ENCODE peak calls at places on chromosomes 3 and 15, in nine cellular contexts. J, U, S, T, N, Y, E, W and I are unnamed samples.

GRCh38 chr3:23444386-23444785 is 241.3 kb downstream of the UBE2E2 start:
- DNase-seq in S (no peak), Y (no peak), E (no peak), U (no peak), W (no peak), J (no peak), N (no peak), T (no peak), I (no peak)

GRCh38 chr15:89192771-89193170 is 28.6 kb downstream of the RLBP1 start:
- DNase-seq in E (no peak), S (no peak), N (no peak), U (no peak), W (no peak), J (no peak), T (no peak), Y (no peak), I (no peak)

GRCh38 chr3:155553800-155554199 is 191.1 kb downstream of the PLCH1 start:
- DNase-seq in U (no peak), E (no peak), W (no peak), J (no peak), T (no peak), Y (no peak), N (peak; percentile 4), S (no peak), I (no peak)

GRCh38 chr3:52781741-52782140 is 4.3 kb downstream of the ITIH1 start:
- DNase-seq in U (no peak), J (no peak), W (no peak), Y (no peak), T (no peak), E (no peak), N (no peak), S (no peak), I (no peak)

GRCh38 chr3:159762981-159763465 is 225.6 kb upstream of the IL12A start:
- DNase-seq in T (peak; percentile 55), S (peak; percentile 48), Y (peak; percentile 82), U (peak; percentile 34), E (peak; percentile 42), W (peak; percentile 96), N (peak; percentile 54), J (peak; percentile 51), I (no peak)

GRCh38 chr3:107740992-107741896 is 218.5 kb downstream of the BBX start:
- DNase-seq in T (no peak), J (peak; percentile 10), W (peak; percentile 45), S (no peak), N (no peak), Y (no peak), E (no peak), U (no peak), I (peak; percentile 52)

GRCh38 chr3:192710366-192710765 is 17.0 kb downstream of the FGF12 start:
- DNase-seq in S (no peak), T (no peak), Y (no peak), N (no peak), U (no peak), E (no peak), J (no peak), W (no peak), I (no peak)

GRCh38 chr3:69161587-69162196 is 39.3 kb upstream of the LMOD3 start:
- DNase-seq in S (peak; percentile 43), T (peak; percentile 44), E (peak; percentile 4), N (peak; percentile 60), Y (no peak), W (peak; percentile 57), J (peak; percentile 58), U (no peak), I (peak; percentile 79)

GRCh38 chr15:41908681-41909461 is 15.0 kb upstream of the SPTBN5 start:
- DNase-seq in Y (no peak), E (no peak), N (no peak), T (no peak), W (no peak), J (no peak), S (no peak), U (no peak), I (no peak)

GRCh38 chr3:14324224-14324944 is 78.0 kb upstream of the SLC6A6 start:
- DNase-seq in Y (no peak), N (no peak), J (peak; percentile 20), U (no peak), T (no peak), E (no peak), W (peak; percentile 34), S (no peak), I (no peak)

GRCh38 chr15:80172401-80172800 is 19.6 kb downstream of the FAH start:
- DNase-seq in Y (no peak), J (no peak), U (no peak), T (no peak), W (no peak), E (no peak), S (no peak), N (no peak), I (no peak)

GRCh38 chr3:10443791-10444429 is 61.5 kb downstream of the ATP2B2 start:
- DNase-seq in J (no peak), Y (no peak), S (no peak), W (no peak), N (no peak), U (no peak), T (no peak), E (no peak), I (no peak)

GRCh38 chr15:71455107-71455506 is 339.8 kb downstream of the THSD4 start:
- DNase-seq in N (no peak), U (no peak), Y (no peak), W (no peak), S (no peak), E (no peak), T (no peak), J (no peak), I (no peak)

GRCh38 chr3:153768559-153769469 is 352.4 kb upstream of the ARHGEF26 start:
- DNase-seq in U (peak; percentile 21), N (peak; percentile 52), J (peak; percentile 62), S (peak; percentile 40), Y (no peak), T (peak; percentile 37), W (peak; percentile 58), E (peak; percentile 17), I (peak; percentile 75)

GRCh38 chr3:106006001-106006400 is 137.2 kb upstream of the CBLB start:
- DNase-seq in Y (no peak), T (no peak), S (no peak), E (no peak), U (no peak), J (no peak), N (no peak), W (peak; percentile 17), I (no peak)

GRCh38 chr3:136604961-136605360 is 147.2 kb downstream of the STAG1 start:
- DNase-seq in E (no peak), J (no peak), Y (no peak), T (no peak), W (no peak), S (no peak), N (no peak), U (no peak), I (no peak)

GRCh38 chr15:64247906-64248541 is 85.2 kb upstream of the PPIB start:
- DNase-seq in E (no peak), Y (no peak), W (peak; percentile 97), N (peak; percentile 54), U (peak; percentile 4), S (no peak), T (no peak), J (peak; percentile 90), I (peak; percentile 95)

GRCh38 chr15:98083203-98083910 is 122.9 kb downstream of the ARRDC4 start:
- DNase-seq in J (no peak), S (no peak), U (no peak), N (no peak), W (no peak), Y (no peak), E (no peak), T (no peak), I (no peak)

GRCh38 chr15:85581495-85581894 is 201.1 kb downstream of the AKAP13 start:
- DNase-seq in S (peak; percentile 48), J (no peak), W (no peak), Y (no peak), N (no peak), T (no peak), U (no peak), E (no peak), I (peak; percentile 65)

GRCh38 chr15:79436037-79436780 is 4.1 kb downstream of the MINAR1 start:
- DNase-seq in J (no peak), S (no peak), U (no peak), W (no peak), T (no peak), Y (no peak), N (no peak), E (no peak), I (no peak)

GRCh38 chr3:122931636-122932035 is 95.9 kb downstream of the SEMA5B start:
- DNase-seq in S (no peak), N (no peak), U (no peak), T (no peak), Y (no peak), E (no peak), J (no peak), W (no peak), I (no peak)

GRCh38 chr3:23882487-23882918 is 34.3 kb downstream of the NKIRAS1 start:
- DNase-seq in U (no peak), W (no peak), E (no peak), S (no peak), N (no peak), T (no peak), Y (no peak), J (no peak), I (no peak)

GRCh38 chr15:72496783-72497182 is 22.7 kb downstream of the ARIH1 start:
- DNase-seq in S (no peak), J (no peak), W (no peak), T (no peak), E (no peak), U (no peak), N (no peak), Y (no peak), I (no peak)

GRCh38 chr3:169339386-169339785 is 324.1 kb downstream of the MECOM start:
- DNase-seq in J (no peak), N (no peak), Y (no peak), E (no peak), T (no peak), U (no peak), W (no peak), S (no peak), I (no peak)

GRCh38 chr3:129608087-129608935 is 1.8 kb upstream of the PLXND1 start:
- DNase-seq in N (no peak), J (no peak), Y (no peak), E (no peak), S (no peak), U (no peak), T (no peak), W (peak; percentile 71), I (no peak)

GRCh38 chr3:168624195-168624594 is 528.5 kb upstream of the GOLIM4 start:
- DNase-seq in Y (no peak), T (no peak), E (no peak), N (no peak), W (no peak), U (no peak), S (no peak), J (no peak), I (no peak)

GRCh38 chr15:42080585-42081462 is 13.5 kb downstream of the PLA2G4D start:
- DNase-seq in Y (peak; percentile 72), J (no peak), T (no peak), U (no peak), N (no peak), E (no peak), W (no peak), S (no peak), I (peak; percentile 22)

GRCh38 chr3:100536093-100536492 is 43.7 kb downstream of the TMEM45A start:
- DNase-seq in Y (no peak), N (no peak), J (no peak), W (no peak), T (no peak), U (no peak), S (no peak), E (no peak), I (peak; percentile 55)

GRCh38 chr3:138493804-138494606 is 59.6 kb downstream of the ESYT3 start:
- DNase-seq in U (no peak), Y (no peak), W (peak; percentile 73), E (no peak), N (no peak), T (no peak), J (no peak), S (no peak), I (no peak)

GRCh38 chr15:99187886-99188285 is 61.5 kb downstream of the TTC23 start:
- DNase-seq in S (no peak), E (no peak), T (no peak), W (no peak), Y (no peak), N (no peak), U (no peak), J (no peak), I (no peak)

GRCh38 chr3:37800022-37800493 is 61.6 kb upstream of the CTDSPL start:
- DNase-seq in N (no peak), W (peak; percentile 26), J (no peak), E (no peak), T (no peak), U (no peak), S (no peak), Y (no peak), I (no peak)